ENCODE peak calls at places on chromosome 16, in nine cellular contexts. R is effector CD8-positive, alpha-beta T cell; T is activated T-cell treated with anti-CD3 and anti-CD28 coated beads, Interleukin-2, amount 50 U/mL, for 24 hours; V is fibroblast of mammary gland; O is skeletal muscle cell; N is H54; A is Calu3; U is lower leg skin; S is AG20443. D is an unnamed sample.

GRCh38 chr16:7268182-7268581 is 64.5 kb upstream of the RBFOX1 start:
- DNase-seq in A (peak; percentile 7), N (peak; percentile 12), U (no peak), V (peak; percentile 1), R (no peak), O (no peak), T (no peak), S (peak; percentile 11), D (no peak)

GRCh38 chr16:24721830-24722238 is 7.6 kb upstream of the TNRC6A start:
- DNase-seq in A (no peak), T (peak; percentile 56), V (peak; percentile 45), O (no peak), N (no peak), S (no peak), R (no peak), U (no peak), D (no peak)

GRCh38 chr16:30741461-30741914 is 6.7 kb upstream of the PHKG2 start:
- DNase-seq in U (no peak), A (peak; percentile 88), S (peak; percentile 82), T (no peak), O (peak; percentile 34), V (peak; percentile 75), R (no peak), N (peak; percentile 86), D (no peak)

GRCh38 chr16:57863434-57864160 is 61.3 kb upstream of the KIFC3 start:
- DNase-seq in N (peak; percentile 45), S (peak; percentile 86), O (peak; percentile 49), V (peak; percentile 79), R (no peak), A (peak; percentile 75), T (no peak), U (peak; percentile 88), D (no peak)

GRCh38 chr16:17138801-17139200 is 332.0 kb downstream of the XYLT1 start:
- DNase-seq in S (no peak), N (no peak), T (no peak), O (no peak), U (no peak), A (no peak), V (peak; percentile 13), R (no peak), D (no peak)

GRCh38 chr16:526181-527014 is 1.1 kb upstream of the CAPN15 start:
- DNase-seq in T (no peak), S (peak; percentile 39), O (no peak), R (no peak), N (no peak), V (peak; percentile 41), A (no peak), U (no peak), D (peak; percentile 58)

GRCh38 chr16:19717319-19717718 is 708 bp downstream of the KNOP1 start:
- DNase-seq in V (peak; percentile 13), U (no peak), S (no peak), N (no peak), A (no peak), O (no peak), T (no peak), R (no peak), D (no peak)

GRCh38 chr16:49513040-49513439 is 139.4 kb downstream of the C16orf78 start:
- DNase-seq in N (no peak), R (no peak), V (peak; percentile 4), A (peak; percentile 25), T (no peak), S (no peak), U (no peak), O (no peak), D (no peak)

GRCh38 chr16:83113317-83113716 is 486.5 kb downstream of the CDH13 start:
- DNase-seq in A (no peak), R (no peak), V (peak; percentile 17), U (no peak), N (no peak), S (peak; percentile 47), O (no peak), T (no peak), D (no peak)

GRCh38 chr16:54288592-54289241 is 2.1 kb upstream of the IRX3 start:
- DNase-seq in S (no peak), A (no peak), T (no peak), O (no peak), R (no peak), V (no peak), N (no peak), U (no peak), D (no peak)

GRCh38 chr16:90031186-90031930 is 12.1 kb upstream of the DBNDD1 start:
- DNase-seq in R (no peak), S (no peak), A (no peak), T (no peak), V (no peak), O (no peak), N (no peak), U (no peak), D (no peak)

GRCh38 chr16:57025941-57026777 is 36.8 kb downstream of the NLRC5 start:
- DNase-seq in S (no peak), V (no peak), R (no peak), N (no peak), O (no peak), T (peak; percentile 33), U (no peak), A (no peak), D (no peak)

GRCh38 chr16:84194470-84195200 is 3.7 kb downstream of the ADAD2 start:
- DNase-seq in U (no peak), R (no peak), N (no peak), A (no peak), S (no peak), V (no peak), T (peak; percentile 57), O (no peak), D (peak; percentile 32)

GRCh38 chr16:85659336-85659735 is 29.4 kb downstream of the GINS2 start:
- DNase-seq in U (no peak), T (no peak), A (no peak), S (no peak), V (no peak), R (no peak), N (no peak), O (no peak), D (no peak)

GRCh38 chr16:66028505-66029216 is 337.8 kb upstream of the CDH5 start:
- DNase-seq in A (no peak), U (peak; percentile 77), V (peak; percentile 96), O (peak; percentile 60), N (no peak), R (no peak), S (peak; percentile 89), T (no peak), D (no peak)

GRCh38 chr16:54165912-54166265 is 120.7 kb downstream of the IRX3 start:
- DNase-seq in R (no peak), N (no peak), T (no peak), O (no peak), U (no peak), A (no peak), V (no peak), S (no peak), D (no peak)

GRCh38 chr16:397736-398332 is 835 bp downstream of the NME4 start:
- DNase-seq in U (peak; percentile 94), R (peak; percentile 18), N (no peak), A (peak; percentile 78), S (peak; percentile 80), V (peak; percentile 53), T (no peak), O (no peak), D (no peak)

GRCh38 chr16:88650749-88651275 is at the start of gene CYBA:
- DNase-seq in R (peak; percentile 71), T (peak; percentile 90), U (peak; percentile 94), N (no peak), S (peak; percentile 92), O (no peak), A (peak; percentile 95), V (peak; percentile 33), D (peak; percentile 50)

GRCh38 chr16:81831722-81832126 is 52.6 kb downstream of the PLCG2 start:
- DNase-seq in O (no peak), A (no peak), S (no peak), V (no peak), U (no peak), R (no peak), T (peak; percentile 52), N (no peak), D (no peak)

GRCh38 chr16:2472885-2473284 is 1.8 kb downstream of the NTN3 start:
- DNase-seq in A (peak; percentile 35), N (no peak), U (no peak), V (no peak), R (no peak), T (no peak), S (no peak), O (no peak), D (no peak)

GRCh38 chr16:22304411-22304810 is 7.2 kb downstream of the POLR3E start:
- DNase-seq in T (no peak), R (no peak), A (no peak), S (no peak), O (no peak), V (no peak), U (no peak), N (no peak), D (no peak)

GRCh38 chr16:29680180-29680598 is 1.2 kb downstream of the QPRT start:
- DNase-seq in O (no peak), S (no peak), N (no peak), T (no peak), V (no peak), R (no peak), U (no peak), A (peak; percentile 48), D (no peak)

GRCh38 chr16:8720080-8720966 is 45.9 kb downstream of the ABAT start:
- DNase-seq in R (no peak), N (no peak), T (no peak), V (no peak), O (peak; percentile 9), S (no peak), U (no peak), A (no peak), D (no peak)

GRCh38 chr16:8963825-8964441 is at the start of gene USP7:
- DNase-seq in S (peak; percentile 98), T (peak; percentile 94), V (peak; percentile 82), A (peak; percentile 97), O (peak; percentile 69), U (peak; percentile 98), N (peak; percentile 97), R (peak; percentile 86), D (peak; percentile 91)

GRCh38 chr16:89565256-89565505 is 4.7 kb downstream of the RPL13 start:
- DNase-seq in A (no peak), T (no peak), R (no peak), O (no peak), N (no peak), V (no peak), S (no peak), U (no peak), D (no peak)

GRCh38 chr16:2299121-2299914 is 31.4 kb upstream of the RNPS1 start:
- DNase-seq in U (no peak), N (no peak), R (no peak), A (no peak), O (no peak), T (no peak), S (no peak), V (no peak), D (no peak)

GRCh38 chr16:58119509-58119845 is 9.7 kb downstream of the CFAP20 start:
- DNase-seq in R (no peak), V (no peak), N (no peak), O (no peak), S (no peak), T (no peak), U (peak; percentile 48), A (no peak), D (no peak)

GRCh38 chr16:53094013-53094630 is 39.3 kb downstream of the CHD9 start:
- DNase-seq in R (no peak), U (peak; percentile 92), S (no peak), O (no peak), T (no peak), A (peak; percentile 72), V (no peak), N (peak; percentile 62), D (no peak)

GRCh38 chr16:4701791-4702465 is 8.6 kb downstream of the NUDT16L1 start:
- DNase-seq in T (no peak), U (no peak), S (no peak), O (no peak), N (no peak), V (no peak), R (no peak), A (no peak), D (no peak)

GRCh38 chr16:51237207-51237606 is 86.1 kb upstream of the SALL1 start:
- DNase-seq in O (no peak), A (no peak), S (no peak), N (no peak), U (no peak), R (no peak), V (no peak), T (no peak), D (no peak)

GRCh38 chr16:8519643-8520042 is 70.7 kb downstream of the TMEM114 start:
- DNase-seq in A (no peak), R (no peak), S (no peak), V (no peak), T (no peak), N (no peak), U (no peak), O (no peak), D (no peak)

D was measured in stimulated activated naive CD4-positive, alpha-beta T cell.